ENCODE peak calls at places on chromosomes 5 and 9, in eight cellular contexts. B is tibial nerve, V is ovary, H is A549, D is HCT116, G is prostate gland, E is stomach, A is body of pancreas. N is an unnamed sample. For H3K4me1, the result is how much of the 10 kb centered on the place peaks cover.

GRCh38 chr5:90162324-90162723 is 247.2 kb downstream of the CETN3 start:
- DNase-seq in B (no peak), H (no peak), E (no peak), V (no peak), A (no peak), G (no peak), D (no peak), N (no peak)

GRCh38 chr5:37086466-37087178 is 162.6 kb downstream of the CPLANE1 start:
- DNase-seq in G (peak), A (no peak), D (no peak), B (no peak), H (no peak), E (no peak), V (no peak), N (no peak)

GRCh38 chr9:71637926-71638325 is 130.4 kb downstream of the CEMIP2 start:
- DNase-seq in A (no peak), G (no peak), V (no peak), H (no peak), B (no peak), E (no peak), D (no peak), N (no peak)

GRCh38 chr5:69489246-69489645 is 3.3 kb upstream of the OCLN start:
- DNase-seq in A (no peak), H (no peak), G (no peak), D (no peak), E (no peak), V (no peak), B (no peak), N (no peak)

GRCh38 chr5:82073179-82073578 is 101.4 kb downstream of the ATG10 start:
- DNase-seq in E (no peak), B (no peak), H (no peak), G (no peak), A (no peak), D (no peak), V (no peak), N (no peak)

GRCh38 chr9:70410368-70410767 is 4.1 kb downstream of the KLF9 start:
- DNase-seq in H (no peak), A (no peak), V (peak), E (no peak), B (no peak), D (no peak), G (no peak), N (no peak)

GRCh38 chr9:89743576-89744254 is 138.9 kb downstream of the GADD45G start:
- DNase-seq in E (no peak), A (no peak), G (peak), V (no peak), D (no peak), B (no peak), H (no peak), N (no peak)

GRCh38 chr5:116492016-116492623 is 82.5 kb downstream of the SEMA6A start:
- DNase-seq in H (no peak), A (no peak), V (no peak), E (no peak), D (no peak), G (no peak), B (no peak), N (no peak)

GRCh38 chr9:110320651-110321050 is 17.0 kb downstream of the TXNDC8 start:
- DNase-seq in V (no peak), G (no peak), B (no peak), D (no peak), A (no peak), E (no peak), H (no peak), N (no peak)

GRCh38 chr5:43997647-43998251 is 391.5 kb downstream of the FGF10 start:
- DNase-seq in B (no peak), H (peak), D (no peak), G (no peak), V (no peak), E (no peak), A (peak), N (no peak)

GRCh38 chr5:161572914-161573313 is 26.4 kb upstream of the GABRB2 start:
- DNase-seq in E (no peak), B (no peak), H (no peak), V (no peak), A (no peak), G (no peak), D (no peak), N (no peak)

GRCh38 chr5:139637438-139638089 is 10.6 kb upstream of the CXXC5 start:
- DNase-seq in G (peak), A (peak), E (peak), D (no peak), H (no peak), V (peak), B (peak), N (peak)

GRCh38 chr9:94612071-94612470 is 18.4 kb upstream of the FBP2 start:
- DNase-seq in A (peak), H (no peak), D (no peak), G (no peak), E (no peak), V (no peak), B (no peak), N (no peak)

GRCh38 chr9:26210338-26210851 is 532.2 kb upstream of the TUSC1 start:
- DNase-seq in D (no peak), A (no peak), G (no peak), E (no peak), H (no peak), B (no peak), V (no peak), N (no peak)

GRCh38 chr5:60551250-60551649 is 148.7 kb downstream of the DEPDC1B start:
- DNase-seq in G (no peak), E (no peak), D (no peak), H (no peak), V (no peak), B (no peak), A (no peak), N (no peak)

GRCh38 chr9:131837316-131837715 is 97.4 kb upstream of the RAPGEF1 start:
- DNase-seq in V (no peak), E (peak), G (no peak), D (no peak), H (peak), A (peak), B (no peak), N (peak)

GRCh38 chr5:99032234-99033013 is 103.6 kb upstream of the CHD1 start:
- DNase-seq in H (peak), V (peak), B (peak), D (peak), E (peak), A (peak), G (peak), N (peak)

GRCh38 chr5:111742595-111742994 is 14.4 kb downstream of the NREP start:
- DNase-seq in G (no peak), H (no peak), A (peak), V (peak), D (no peak), B (no peak), E (no peak), N (peak)

GRCh38 chr5:125298258-125298657 is 551.8 kb upstream of the ZNF608 start:
- DNase-seq in H (no peak), G (no peak), D (no peak), A (no peak), B (no peak), E (no peak), V (no peak), N (no peak)

GRCh38 chr5:103016167-103016566 is 103.8 kb downstream of the GIN1 start:
- DNase-seq in G (no peak), V (no peak), A (no peak), E (no peak), B (no peak), D (no peak), H (no peak), N (no peak)

GRCh38 chr9:126956929-126957686 is 42.5 kb downstream of the RALGPS1 start:
- DNase-seq in D (peak), B (no peak), H (peak), E (no peak), G (no peak), A (no peak), V (no peak), N (no peak)

GRCh38 chr5:123099514-123100151 is 10.6 kb downstream of the PRDM6 start:
- DNase-seq in V (no peak), G (no peak), A (no peak), B (no peak), H (peak), E (no peak), D (peak), N (peak)

GRCh38 chr5:144941004-144941403 is 770.3 kb downstream of the KCTD16 start:
- DNase-seq in E (no peak), A (no peak), G (no peak), D (no peak), V (no peak), H (no peak), B (no peak), N (no peak)

GRCh38 chr5:67051164-67051563 is 145.4 kb downstream of the CD180 start:
- DNase-seq in V (no peak), H (no peak), D (no peak), A (no peak), E (no peak), B (no peak), G (no peak), N (no peak)

GRCh38 chr5:67052034-67052433 is 144.6 kb downstream of the CD180 start:
- DNase-seq in V (no peak), H (no peak), B (no peak), E (no peak), A (no peak), D (no peak), G (no peak), N (no peak)

GRCh38 chr5:67050635-67051034 is 146.0 kb downstream of the CD180 start:
- DNase-seq in B (no peak), H (no peak), A (no peak), V (no peak), E (no peak), D (no peak), G (no peak), N (no peak)

GRCh38 chr5:67047616-67048015 is 149.0 kb downstream of the CD180 start:
- DNase-seq in E (no peak), D (no peak), H (no peak), V (no peak), G (no peak), A (no peak), B (no peak), N (no peak)

GRCh38 chr5:67050125-67050524 is 146.5 kb downstream of the CD180 start:
- DNase-seq in E (no peak), D (no peak), H (no peak), B (no peak), V (no peak), A (no peak), G (no peak), N (no peak)
- TF ChIP-seq POLR2A in E (no peak), D (no peak), H (no peak), B (no peak), V (no peak), A (no peak), G (no peak), N (no peak)

DNA sequence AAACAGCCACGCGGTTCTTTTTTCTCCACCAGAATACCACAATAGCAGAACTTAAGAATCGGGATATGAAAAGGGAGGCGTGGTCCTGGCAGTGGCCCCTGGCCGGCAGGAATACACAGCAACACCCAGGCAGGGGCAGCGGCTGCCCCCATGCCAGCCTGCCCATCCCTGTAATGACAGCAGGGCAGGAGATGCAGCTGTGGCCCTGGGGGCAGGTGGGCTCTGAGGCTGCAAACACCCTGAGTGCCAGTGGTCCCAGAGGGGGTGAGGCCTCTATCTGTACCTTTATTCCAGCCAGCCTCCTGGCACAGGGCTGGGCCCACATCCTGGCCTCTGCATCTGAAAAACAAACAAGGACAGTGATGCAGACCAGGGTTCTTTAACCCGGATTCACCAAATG is 12.4 kb downstream of the DIPK1B start:
- DNase-seq in V (no peak), H (no peak), A (no peak), B (no peak), E (no peak), G (no peak), D (no peak), N (no peak)
- H3K4me1 ChIP-seq in V (under half), H (half or more), A (half or more), B (under half), E (half or more), G (under half), D (under half), N (half or more)

DNA sequence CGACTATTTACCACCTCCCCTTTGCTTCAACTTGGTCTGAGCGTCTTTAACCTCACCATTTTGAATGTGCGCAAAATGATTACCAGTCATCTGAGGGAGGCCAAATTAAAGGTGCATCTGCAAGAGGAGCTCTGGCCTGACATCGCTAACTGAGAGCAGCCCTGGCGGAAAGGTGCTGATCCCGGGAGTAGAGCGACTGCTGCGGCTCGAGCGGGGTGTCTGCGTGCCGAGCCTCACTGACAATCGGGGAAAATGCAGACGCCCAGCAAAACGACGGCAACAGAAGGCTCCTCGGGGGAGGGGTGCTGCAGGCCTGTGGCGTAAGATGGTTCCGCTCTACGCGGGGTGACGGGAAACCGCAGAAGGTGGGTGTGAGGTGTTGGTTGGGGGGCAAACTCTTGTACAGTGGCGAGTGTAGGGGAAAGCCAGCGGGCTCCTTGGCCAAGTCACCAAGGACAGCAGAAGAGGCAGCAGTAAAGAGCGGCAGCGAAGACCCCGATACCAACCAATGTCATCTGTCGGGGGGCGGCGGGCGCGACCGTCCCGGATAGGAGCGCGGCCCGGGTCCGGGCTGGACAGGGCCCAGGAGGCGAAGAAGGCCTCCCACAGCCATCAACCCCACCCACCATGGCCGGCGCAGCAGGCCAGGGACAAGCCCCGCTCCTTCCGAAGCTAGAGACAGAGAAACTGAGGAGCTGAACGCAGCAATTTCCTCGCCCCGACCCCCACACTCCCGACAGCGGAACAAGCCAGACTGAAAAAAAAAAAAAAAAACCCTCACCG is 522 bp downstream of the PJA2 start:
- DNase-seq in E (peak), V (peak), G (peak), A (peak), H (peak), B (peak), D (peak), N (peak)
- TF ChIP-seq POLR2A in E (no peak), V (no peak), G (peak), A (no peak), H (no peak), B (peak), D (no peak), N (no peak)

GRCh38 chr9:78103971-78104433 is 72.4 kb upstream of the GNAQ start:
- DNase-seq in H (no peak), B (no peak), A (no peak), G (no peak), E (no peak), D (no peak), V (no peak), N (peak)
- H3K4me1 ChIP-seq in H (under half), B (under half), A (under half), G (under half), E (under half), D (under half), V (under half), N (under half)

GRCh38 chr5:134567651-134568338 is 42.3 kb downstream of the JADE2 start:
- DNase-seq in B (no peak), G (no peak), D (no peak), A (no peak), E (no peak), V (peak), H (no peak), N (peak)
- TF ChIP-seq POLR2A in B (no peak), G (no peak), D (no peak), A (no peak), E (no peak), V (no peak), H (no peak), N (no peak)

DNA sequence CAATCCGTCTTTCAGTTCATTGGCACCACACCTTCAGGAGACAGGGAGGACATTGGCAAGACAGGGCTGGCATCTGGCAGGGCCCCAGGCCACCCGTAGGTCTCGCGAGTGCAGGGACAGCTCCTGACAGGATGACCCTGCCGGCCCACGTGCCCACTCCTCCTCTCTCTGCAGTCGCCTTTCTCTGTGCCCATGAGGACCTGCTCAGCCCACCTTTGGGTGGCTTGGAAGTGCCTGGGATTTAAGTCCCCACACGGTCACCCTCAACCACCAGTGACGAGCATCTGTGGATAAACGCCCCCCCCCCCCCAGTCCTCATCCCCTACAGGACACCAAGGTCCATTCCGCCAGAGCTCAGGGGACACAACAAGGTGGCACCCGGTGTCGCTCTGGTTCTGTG is 4.1 kb downstream of the MRPL36 start:
- DNase-seq in E (no peak), B (no peak), V (no peak), G (no peak), D (no peak), A (no peak), H (no peak), N (no peak)
- H3K4me1 ChIP-seq in E (under half), B (under half), V (under half), G (under half), D (under half), A (under half), H (under half), N (under half)

GRCh38 chr5:75242067-75242466 is 5.4 kb upstream of the ANKRD31 start:
- DNase-seq in V (no peak), B (no peak), H (no peak), E (no peak), G (no peak), A (no peak), D (no peak), N (no peak)
- TF ChIP-seq POLR2A in V (no peak), B (no peak), H (no peak), E (no peak), G (no peak), A (no peak), D (no peak), N (no peak)